ENCODE peak calls at places on chromosomes 12 and 14, in seven cellular contexts. X, E, M, U, I, T and R are unnamed samples.

GRCh38 chr12:54191550-54192022 is 2.8 kb upstream of the SMUG1 start:
- DNase-seq in M (peak; percentile 85), X (peak; percentile 47), T (peak; percentile 68), I (peak; percentile 78), U (no peak), E (peak; percentile 81), R (peak; percentile 78)

GRCh38 chr14:94677747-94678146 is 65.6 kb downstream of the SERPINA3 start:
- DNase-seq in M (no peak), T (no peak), X (no peak), E (no peak), U (no peak), I (no peak), R (no peak)

GRCh38 chr12:6233121-6233971 is 33.1 kb downstream of the CD9 start:
- DNase-seq in I (peak; percentile 49), M (no peak), E (no peak), T (no peak), X (no peak), U (no peak), R (no peak)

GRCh38 chr14:76995279-76996035 is 33.1 kb downstream of the IRF2BPL start:
- DNase-seq in E (no peak), M (no peak), T (no peak), U (no peak), X (no peak), I (no peak), R (no peak)

GRCh38 chr14:75542585-75543091 is 20.4 kb downstream of the BATF start:
- DNase-seq in X (no peak), I (peak; percentile 17), E (peak; percentile 28), T (no peak), M (peak; percentile 46), U (no peak), R (peak; percentile 84)

GRCh38 chr12:52865090-52865944 is 16.5 kb upstream of the KRT78 start:
- DNase-seq in X (peak; percentile 82), U (no peak), T (no peak), E (peak; percentile 46), I (peak; percentile 58), M (peak; percentile 78), R (peak; percentile 62)

GRCh38 chr14:88851587-88851986 is 27.1 kb downstream of the TTC8 start:
- DNase-seq in T (no peak), M (no peak), E (no peak), U (no peak), I (no peak), X (no peak), R (no peak)

GRCh38 chr14:98350213-98350612 is 921.8 kb downstream of the BCL11B start:
- DNase-seq in U (no peak), I (no peak), E (no peak), X (no peak), T (no peak), M (no peak), R (no peak)

GRCh38 chr14:74955229-74955999 is at the start of gene PGF:
- DNase-seq in X (peak; percentile 21), U (no peak), I (no peak), M (peak; percentile 57), E (peak; percentile 53), T (no peak), R (peak; percentile 64)

GRCh38 chr12:1367731-1368285 is 226.6 kb downstream of the FBXL14 start:
- DNase-seq in T (no peak), U (no peak), M (no peak), X (no peak), I (no peak), E (no peak), R (no peak)

GRCh38 chr14:75278422-75279152 is at the start of gene FOS:
- DNase-seq in T (peak; percentile 75), M (peak; percentile 92), E (peak; percentile 95), I (peak; percentile 89), U (no peak), X (peak; percentile 89), R (peak; percentile 99)

GRCh38 chr14:99684356-99684952 is 356 bp downstream of the CYP46A1 start:
- DNase-seq in U (no peak), T (no peak), M (no peak), I (no peak), E (no peak), X (no peak), R (no peak)

GRCh38 chr12:6567112-6567680 is 895 bp downstream of the NOP2 start:
- DNase-seq in U (no peak), T (no peak), E (no peak), M (no peak), I (no peak), X (no peak), R (no peak)

GRCh38 chr14:99356031-99356430 is 84.0 kb upstream of the BCL11B start:
- DNase-seq in U (no peak), I (no peak), T (no peak), E (no peak), M (no peak), X (no peak), R (no peak)

GRCh38 chr12:44876554-44877275 is 600 bp upstream of the NELL2 start:
- DNase-seq in X (peak; percentile 60), T (no peak), E (no peak), I (peak; percentile 27), U (no peak), M (peak; percentile 24), R (peak; percentile 44)

GRCh38 chr12:129049917-129050316 is 196.6 kb downstream of the GLT1D1 start:
- DNase-seq in E (no peak), I (no peak), X (no peak), T (no peak), M (no peak), U (no peak), R (no peak)

GRCh38 chr14:105878554-105878953 is 352.2 kb downstream of the TMEM121 start:
- DNase-seq in I (no peak), M (no peak), T (no peak), X (no peak), U (no peak), E (peak; percentile 4), R (no peak)

GRCh38 chr12:60223242-60223641 is 627.4 kb downstream of the SLC16A7 start:
- DNase-seq in E (no peak), X (no peak), M (no peak), I (no peak), U (no peak), T (no peak), R (no peak)

GRCh38 chr14:70663707-70664179 is 22.0 kb downstream of the TTC9 start:
- DNase-seq in X (no peak), T (no peak), U (no peak), E (no peak), I (no peak), M (no peak), R (no peak)

GRCh38 chr14:95786566-95786965 is 72.6 kb upstream of the TCL1A start:
- DNase-seq in X (no peak), T (no peak), M (no peak), I (no peak), U (no peak), E (no peak), R (no peak)